ENCODE peak calls at places on chromosomes 7 and 10, in four cellular contexts. One of them, this sample, is unnamed.
A peak's percentile ranks its signal among the peaks of the same experiment; 100 is the strongest.

GRCh38 chr10:114429581-114430335 is 25.5 kb upstream of the AFAP1L2 start:
- DNase-seq in cardiac muscle cell: no peak
- DNase-seq in Peyer's patch: no peak
- DNase-seq in psoas muscle: no peak
- DNase-seq in this sample: no peak

GRCh38 chr7:90766814-90767564 is 170.9 kb downstream of the CDK14 start:
- DNase-seq in Peyer's patch: peak; percentile 63
- DNase-seq in cardiac muscle cell: peak; percentile 93
- DNase-seq in psoas muscle: peak; percentile 51
- DNase-seq in this sample: no peak

GRCh38 chr7:130492519-130493274 is 812 bp downstream of the MEST start:
- DNase-seq in Peyer's patch: no peak
- DNase-seq in psoas muscle: no peak
- DNase-seq in cardiac muscle cell: peak; percentile 4
- DNase-seq in this sample: no peak

GRCh38 chr7:27151945-27152815 is at the start of gene HOXA3:
- DNase-seq in Peyer's patch: peak; percentile 84
- DNase-seq in psoas muscle: peak; percentile 83
- DNase-seq in cardiac muscle cell: no peak
- DNase-seq in this sample: no peak

GRCh38 chr7:13312327-13312726 is 624.9 kb downstream of the ARL4A start:
- DNase-seq in Peyer's patch: no peak
- DNase-seq in cardiac muscle cell: no peak
- DNase-seq in psoas muscle: no peak
- DNase-seq in this sample: no peak

GRCh38 chr10:78966182-78966787 is 102.5 kb upstream of the ZMIZ1 start:
- DNase-seq in psoas muscle: peak; percentile 29
- DNase-seq in Peyer's patch: no peak
- DNase-seq in cardiac muscle cell: no peak
- DNase-seq in this sample: no peak

GRCh38 chr10:42690449-42691360 is 52.3 kb upstream of the ZNF33B start:
- DNase-seq in cardiac muscle cell: no peak
- DNase-seq in Peyer's patch: no peak
- DNase-seq in psoas muscle: no peak
- DNase-seq in this sample: no peak

GRCh38 chr7:140653319-140654108 is 12.9 kb upstream of the DENND2A start:
- DNase-seq in cardiac muscle cell: peak; percentile 86
- DNase-seq in Peyer's patch: peak; percentile 50
- DNase-seq in psoas muscle: no peak
- DNase-seq in this sample: peak; percentile 55

GRCh38 chr7:24725554-24726260 is 31.6 kb downstream of the GSDME start:
- DNase-seq in cardiac muscle cell: no peak
- DNase-seq in psoas muscle: no peak
- DNase-seq in Peyer's patch: no peak
- DNase-seq in this sample: no peak

GRCh38 chr10:102410427-102411073 is 8.0 kb downstream of the PSD start:
- DNase-seq in Peyer's patch: no peak
- DNase-seq in cardiac muscle cell: peak; percentile 69
- DNase-seq in psoas muscle: no peak
- DNase-seq in this sample: peak; percentile 57

GRCh38 chr7:329691-330281 is 39.8 kb downstream of the FOXL3 start:
- DNase-seq in psoas muscle: peak; percentile 35
- DNase-seq in Peyer's patch: peak; percentile 76
- DNase-seq in cardiac muscle cell: no peak
- DNase-seq in this sample: no peak

GRCh38 chr10:117762819-117763172 is 220.2 kb downstream of the EMX2 start:
- DNase-seq in psoas muscle: peak; percentile 60
- DNase-seq in Peyer's patch: no peak
- DNase-seq in cardiac muscle cell: peak; percentile 30
- DNase-seq in this sample: no peak

GRCh38 chr10:67803588-67804394 is 34.2 kb downstream of the DNAJC12 start:
- DNase-seq in Peyer's patch: no peak
- DNase-seq in cardiac muscle cell: no peak
- DNase-seq in psoas muscle: no peak
- DNase-seq in this sample: no peak

GRCh38 chr10:49526624-49527023 is 12.3 kb downstream of the ERCC6 start:
- DNase-seq in Peyer's patch: no peak
- DNase-seq in cardiac muscle cell: peak; percentile 74
- DNase-seq in psoas muscle: no peak
- DNase-seq in this sample: no peak

DNA sequence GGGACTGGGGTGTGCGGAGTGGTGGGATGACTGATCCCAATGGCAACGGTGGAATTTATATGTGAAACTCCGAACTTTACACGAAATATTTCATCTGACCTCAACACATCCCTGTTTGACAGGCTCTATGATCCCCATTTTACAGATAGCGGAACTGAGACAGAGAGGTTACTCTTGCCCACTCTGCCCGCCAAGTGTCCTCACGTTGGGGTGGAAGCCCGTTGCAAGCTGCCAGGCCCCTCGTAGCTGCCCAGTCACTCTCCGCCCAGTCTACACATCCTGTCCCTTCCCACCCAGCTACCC is 397 bp upstream of the NFE2L3 start:
- DNase-seq in Peyer's patch: no peak
- DNase-seq in cardiac muscle cell: no peak
- DNase-seq in psoas muscle: no peak
- DNase-seq in this sample: no peak
- H3K4me3 ChIP-seq in Peyer's patch: peak overlapping the region; percentile 89
- H3K4me3 ChIP-seq in cardiac muscle cell: peak overlapping the region; percentile 47
- H3K4me3 ChIP-seq in psoas muscle: peak overlapping the region; percentile 66
- H3K4me3 ChIP-seq in this sample: peak overlapping the region; percentile 91

GRCh38 chr7:77417801-77418200 is 1.7 kb upstream of the GSAP start:
- DNase-seq in Peyer's patch: no peak
- DNase-seq in psoas muscle: no peak
- DNase-seq in cardiac muscle cell: no peak
- DNase-seq in this sample: no peak

GRCh38 chr7:77415474-77415821 is 701 bp downstream of the GSAP start:
- DNase-seq in Peyer's patch: no peak
- DNase-seq in psoas muscle: no peak
- DNase-seq in cardiac muscle cell: no peak
- DNase-seq in this sample: no peak

GRCh38 chr7:77415822-77416620 is at the start of gene GSAP:
- DNase-seq in psoas muscle: peak; percentile 76
- DNase-seq in cardiac muscle cell: peak; percentile 35
- DNase-seq in Peyer's patch: peak; percentile 87
- DNase-seq in this sample: peak; percentile 53

GRCh38 chr7:77419102-77419501 is 3.0 kb upstream of the GSAP start:
- DNase-seq in Peyer's patch: no peak
- DNase-seq in psoas muscle: no peak
- DNase-seq in cardiac muscle cell: no peak
- DNase-seq in this sample: no peak

DNA sequence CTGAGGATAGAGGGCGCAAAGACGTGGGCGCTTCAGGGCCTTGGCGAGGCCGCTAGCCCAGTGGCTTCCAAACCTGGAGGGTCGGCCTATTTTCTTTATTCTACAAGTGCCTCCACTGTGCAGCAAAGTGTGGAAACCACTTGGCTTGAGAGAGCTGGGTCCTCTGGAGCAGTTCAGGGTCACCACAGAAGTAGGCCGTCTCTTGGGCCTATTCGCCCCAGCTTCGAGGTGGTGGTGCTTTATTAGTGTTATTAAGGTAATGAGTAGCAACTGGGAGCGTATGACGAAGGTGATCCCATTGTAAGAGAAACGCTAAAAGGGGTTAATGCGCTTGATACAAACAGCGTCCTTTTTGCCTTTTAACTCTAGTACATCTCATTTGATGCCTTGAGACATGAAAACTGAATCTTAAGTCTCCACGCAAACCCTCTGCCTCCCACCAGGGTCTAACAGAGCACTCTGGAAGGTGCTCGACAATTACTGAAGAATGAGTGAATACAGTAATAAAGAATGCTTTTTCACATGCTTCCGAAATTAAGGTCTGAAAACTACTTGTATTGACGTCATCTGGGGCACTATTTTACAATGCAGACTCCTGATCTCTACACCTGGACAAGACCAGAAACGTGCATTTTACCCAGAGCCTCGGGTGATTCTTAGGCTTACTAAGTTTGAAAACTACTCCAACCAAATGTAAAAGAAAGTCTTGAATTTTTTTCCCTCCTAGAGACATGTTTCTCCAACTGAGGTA is 647 bp upstream of the GSAP start:
- DNase-seq in cardiac muscle cell: no peak
- DNase-seq in psoas muscle: no peak
- DNase-seq in Peyer's patch: no peak
- DNase-seq in this sample: no peak
- H3K27ac ChIP-seq in cardiac muscle cell: no peak overlapping the region
- H3K27ac ChIP-seq in psoas muscle: peak overlapping the region; percentile 88
- H3K27ac ChIP-seq in Peyer's patch: peak overlapping the region; percentile 86
- H3K27ac ChIP-seq in this sample: peak overlapping the region; percentile 58

DNA sequence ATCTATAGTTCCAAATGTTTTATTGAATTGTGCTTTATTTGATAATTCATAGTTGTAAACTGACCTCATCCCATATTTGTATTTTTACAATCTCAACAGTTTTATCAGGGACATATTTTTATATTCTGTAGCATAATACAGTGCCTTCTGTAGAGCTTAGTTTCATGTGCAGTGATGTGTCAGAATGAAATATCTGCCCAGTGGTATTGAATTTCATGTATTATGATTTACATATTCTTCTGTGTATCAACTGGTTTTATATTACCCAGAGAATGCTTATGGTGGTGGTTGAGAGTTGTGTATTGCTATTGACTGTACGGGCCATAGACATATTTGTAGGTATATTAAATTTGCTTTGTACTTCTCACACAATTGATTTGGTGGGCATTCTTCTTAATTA is 89.9 kb downstream of the KAT6B start:
- DNase-seq in Peyer's patch: no peak
- DNase-seq in psoas muscle: no peak
- DNase-seq in cardiac muscle cell: no peak
- DNase-seq in this sample: no peak
- H3K4me1 ChIP-seq in Peyer's patch: no peaks in the 10 kb centered on the region
- H3K4me1 ChIP-seq in psoas muscle: peaks cover 39% of the 10 kb centered on the region
- H3K4me1 ChIP-seq in cardiac muscle cell: peaks cover 2% of the 10 kb centered on the region
- H3K4me1 ChIP-seq in this sample: peaks cover 21% of the 10 kb centered on the region

DNA sequence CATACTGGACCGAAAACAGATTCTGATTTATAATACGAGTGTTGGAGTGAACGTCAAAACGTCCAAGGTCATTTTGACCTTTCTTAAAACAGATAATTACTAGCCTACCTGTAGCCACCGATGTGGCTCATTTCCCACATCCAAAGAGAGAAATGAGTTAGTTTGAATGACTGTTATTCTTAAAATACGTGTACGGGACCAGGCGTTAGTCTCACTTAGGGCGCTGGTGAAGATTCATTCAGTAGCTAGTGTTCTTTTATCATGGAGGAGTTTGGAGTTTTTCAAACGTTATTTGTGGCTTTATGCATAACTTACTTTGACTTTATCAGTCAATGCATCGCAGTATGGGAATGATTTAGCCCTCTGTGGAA is 1.4 kb downstream of the BICC1 start:
- DNase-seq in cardiac muscle cell: no peak
- DNase-seq in Peyer's patch: no peak
- DNase-seq in psoas muscle: no peak
- DNase-seq in this sample: no peak
- H3K4me3 ChIP-seq in cardiac muscle cell: peak overlapping the region; percentile 94
- H3K4me3 ChIP-seq in Peyer's patch: peak overlapping the region; percentile 63
- H3K4me3 ChIP-seq in psoas muscle: peak overlapping the region; percentile 80
- H3K4me3 ChIP-seq in this sample: no peak overlapping the region

DNA sequence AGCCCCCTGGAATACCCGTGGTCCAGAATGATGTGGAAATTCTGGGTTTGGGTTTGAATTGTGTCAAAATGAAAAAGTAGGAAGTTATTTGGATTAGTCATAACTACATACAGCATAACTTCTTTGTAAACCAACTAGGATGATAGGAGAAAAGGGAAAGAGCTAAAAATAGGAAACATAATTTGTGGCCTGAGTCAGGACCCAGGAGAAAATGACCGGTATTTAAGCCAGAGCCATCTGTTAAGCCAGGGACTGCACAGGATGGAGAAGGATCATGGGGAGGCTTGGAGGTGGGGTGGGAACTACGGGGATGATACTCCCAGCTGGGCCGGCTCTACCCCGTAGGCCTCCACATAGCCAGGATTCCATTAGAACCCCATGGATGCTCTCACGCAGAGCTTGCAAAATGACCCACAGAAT is 98.6 kb downstream of the MYOF start:
- DNase-seq in Peyer's patch: no peak
- DNase-seq in psoas muscle: no peak
- DNase-seq in cardiac muscle cell: peak; percentile 83
- DNase-seq in this sample: no peak
- H3K27ac ChIP-seq in Peyer's patch: peak overlapping the region; percentile 51
- H3K27ac ChIP-seq in psoas muscle: peak overlapping the region; percentile 30
- H3K27ac ChIP-seq in cardiac muscle cell: peak overlapping the region; percentile 69
- H3K27ac ChIP-seq in this sample: no peak overlapping the region

GRCh38 chr10:63767512-63767911 is 246.3 kb downstream of the REEP3 start:
- DNase-seq in cardiac muscle cell: peak; percentile 60
- DNase-seq in psoas muscle: no peak
- DNase-seq in Peyer's patch: no peak
- DNase-seq in this sample: no peak

GRCh38 chr10:63770523-63770922 is 249.3 kb downstream of the REEP3 start:
- DNase-seq in Peyer's patch: no peak
- DNase-seq in psoas muscle: no peak
- DNase-seq in cardiac muscle cell: no peak
- DNase-seq in this sample: no peak

GRCh38 chr10:63766766-63767505 is 245.7 kb downstream of the REEP3 start:
- DNase-seq in cardiac muscle cell: peak; percentile 73
- DNase-seq in Peyer's patch: no peak
- DNase-seq in psoas muscle: no peak
- DNase-seq in this sample: no peak

GRCh38 chr10:63773106-63773505 is 251.9 kb downstream of the REEP3 start:
- DNase-seq in psoas muscle: no peak
- DNase-seq in cardiac muscle cell: no peak
- DNase-seq in Peyer's patch: no peak
- DNase-seq in this sample: no peak

GRCh38 chr10:63769367-63769766 is 248.2 kb downstream of the REEP3 start:
- DNase-seq in cardiac muscle cell: no peak
- DNase-seq in psoas muscle: no peak
- DNase-seq in Peyer's patch: no peak
- DNase-seq in this sample: no peak
- H3K4me1 ChIP-seq in cardiac muscle cell: peaks cover 34% of the 10 kb centered on the region
- H3K4me1 ChIP-seq in psoas muscle: no peaks in the 10 kb centered on the region
- H3K4me1 ChIP-seq in Peyer's patch: no peaks in the 10 kb centered on the region
- H3K4me1 ChIP-seq in this sample: no peaks in the 10 kb centered on the region

This sample was measured in CD8-positive, alpha-beta T cell.